ENCODE peak calls at places on chromosomes 2 and 18, in four cellular contexts. Q is GM12878, F is K562, V is A549. O is an unnamed sample.

GRCh38 chr18:60693426-60693825 is 320.9 kb upstream of the MC4R start:
- DNase-seq in Q (no peak), F (no peak), V (no peak), O (no peak)

GRCh38 chr2:227013330-227013729 is 150.7 kb downstream of the COL4A4 start:
- DNase-seq in Q (no peak), F (no peak), V (no peak), O (no peak)

GRCh38 chr2:224413381-224413780 is 11.5 kb upstream of the FAM124B start:
- DNase-seq in Q (no peak), F (no peak), V (no peak), O (no peak)

GRCh38 chr18:79748321-79749157 is 49.2 kb upstream of the KCNG2 start:
- DNase-seq in Q (no peak), F (no peak), V (no peak), O (no peak)

GRCh38 chr2:46481541-46482193 is 2.3 kb downstream of the TMEM247 start:
- DNase-seq in Q (no peak), F (no peak), V (peak), O (no peak)

GRCh38 chr2:49335546-49335945 is 181.2 kb upstream of the FSHR start:
- DNase-seq in Q (no peak), F (no peak), V (no peak), O (no peak)

GRCh38 chr18:36901277-36901701 is 72.4 kb downstream of the KIAA1328 start:
- DNase-seq in Q (no peak), F (peak), V (no peak), O (no peak)

GRCh38 chr2:10475811-10476660 is 27.9 kb upstream of the ODC1 start:
- DNase-seq in Q (no peak), F (no peak), V (no peak), O (no peak)

GRCh38 chr2:238636269-238637073 is 209.7 kb downstream of the ASB1 start:
- DNase-seq in Q (no peak), F (no peak), V (no peak), O (no peak)

GRCh38 chr2:234770081-234770506 is 181.7 kb upstream of the SH3BP4 start:
- DNase-seq in Q (no peak), F (no peak), V (no peak), O (no peak)

GRCh38 chr2:140117371-140117770 is 1337.2 kb upstream of the NXPH2 start:
- DNase-seq in Q (no peak), F (no peak), V (no peak), O (no peak)

GRCh38 chr2:105378276-105378840 is 20.5 kb downstream of the FHL2 start:
- DNase-seq in Q (no peak), F (no peak), V (no peak), O (no peak)

GRCh38 chr2:219645631-219646527 is 18.4 kb downstream of the SLC4A3 start:
- DNase-seq in Q (no peak), F (no peak), V (no peak), O (no peak)

GRCh38 chr2:228048838-228049490 is 132.5 kb downstream of the SPHKAP start:
- DNase-seq in Q (no peak), F (peak), V (peak), O (peak)

GRCh38 chr2:44970846-44971450 is 29.4 kb downstream of the SIX3 start:
- DNase-seq in Q (no peak), F (no peak), V (no peak), O (no peak)

GRCh38 chr2:37526323-37526722 is 145.1 kb downstream of the CDC42EP3 start:
- DNase-seq in Q (no peak), F (peak), V (no peak), O (peak)

GRCh38 chr18:70321616-70322015 is 32.8 kb downstream of the SOCS6 start:
- DNase-seq in Q (no peak), F (no peak), V (no peak), O (no peak)
- H3K4me3 ChIP-seq in Q (no peak), F (no peak), V (no peak), O (no peak)

GRCh38 chr2:239636808-239637207 is 236.0 kb upstream of the HDAC4 start:
- DNase-seq in Q (no peak), F (no peak), V (no peak), O (no peak)
- TF ChIP-seq MAX in Q (no peak), F (no peak), V (no peak), O (no peak)

GRCh38 chr2:119694994-119695521 is 16.1 kb downstream of the TMEM177 start:
- DNase-seq in Q (no peak), F (no peak), V (no peak), O (no peak)
- TF ChIP-seq MYC in Q (no peak), F (no peak), V (no peak), O (no peak)

GRCh38 chr18:44945847-44946490 is 265.3 kb downstream of the SETBP1 start:
- DNase-seq in Q (no peak), F (no peak), V (no peak), O (no peak)
- H3K4me3 ChIP-seq in Q (no peak), F (no peak), V (no peak), O (no peak)

DNA sequence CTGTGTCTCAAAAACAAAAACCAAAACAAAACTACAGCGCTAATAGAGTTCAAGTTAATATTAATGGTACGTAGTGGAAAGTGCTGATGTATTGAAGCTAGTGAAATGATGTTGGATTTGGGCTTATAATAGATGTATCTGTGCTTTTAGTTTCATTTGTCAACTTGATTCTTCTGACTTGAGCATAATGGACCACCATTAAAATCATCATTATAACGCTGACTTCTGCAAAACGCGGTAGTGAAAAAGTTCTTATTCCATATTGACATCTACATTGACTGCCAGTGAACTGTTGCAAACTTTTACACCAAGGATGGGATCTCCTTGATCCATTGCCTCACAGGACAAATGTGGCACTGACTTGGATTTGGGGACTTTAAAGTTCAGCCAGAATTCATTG is 85.0 kb downstream of the LPIN1 start:
- DNase-seq in Q (no peak), F (no peak), V (no peak), O (peak)
- TF ChIP-seq MAX in Q (no peak), F (no peak), V (no peak), O (no peak)